ENCODE peak calls at places on chromosome 4, in five cellular contexts. D is HepG2, Y is K562, J is A549, E is upper lobe of left lung. G is an unnamed sample.

GRCh38 chr4:85823295-85823694 is 348.3 kb downstream of the ARHGAP24 start:
- ATAC-seq in Y (peak), J (no peak), E (no peak), D (no peak), G (no peak)

GRCh38 chr4:78058591-78059523 is 1.7 kb downstream of the FRAS1 start:
- ATAC-seq in E (peak), Y (peak), J (peak), D (peak), G (peak)

GRCh38 chr4:10421344-10422055 is 35.7 kb downstream of the ZNF518B start:
- ATAC-seq in Y (no peak), J (no peak), D (no peak), E (no peak), G (no peak)

GRCh38 chr4:28832445-28832844 is 1887.7 kb upstream of the PCDH7 start:
- ATAC-seq in E (no peak), Y (no peak), J (no peak), D (no peak), G (no peak)

GRCh38 chr4:48904101-48904500 is 2.5 kb downstream of the OCIAD2 start:
- ATAC-seq in E (no peak), Y (no peak), D (no peak), J (no peak), G (no peak)

GRCh38 chr4:14446311-14446710 is 556.0 kb upstream of the CPEB2 start:
- ATAC-seq in D (no peak), Y (no peak), J (no peak), E (peak), G (no peak)

GRCh38 chr4:76090241-76090691 is 15.8 kb downstream of the ART3 start:
- ATAC-seq in D (no peak), J (no peak), Y (peak), E (peak), G (peak)

GRCh38 chr4:77776182-77777134 is 42.7 kb downstream of the CNOT6L start:
- ATAC-seq in E (no peak), D (no peak), J (no peak), Y (no peak), G (no peak)

GRCh38 chr4:71769434-71769833 is 14.4 kb downstream of the GC start:
- ATAC-seq in Y (no peak), D (no peak), J (no peak), E (no peak), G (no peak)

GRCh38 chr4:147366164-147366563 is 114.7 kb upstream of the EDNRA start:
- ATAC-seq in Y (no peak), J (no peak), D (no peak), E (no peak), G (no peak)

DNA sequence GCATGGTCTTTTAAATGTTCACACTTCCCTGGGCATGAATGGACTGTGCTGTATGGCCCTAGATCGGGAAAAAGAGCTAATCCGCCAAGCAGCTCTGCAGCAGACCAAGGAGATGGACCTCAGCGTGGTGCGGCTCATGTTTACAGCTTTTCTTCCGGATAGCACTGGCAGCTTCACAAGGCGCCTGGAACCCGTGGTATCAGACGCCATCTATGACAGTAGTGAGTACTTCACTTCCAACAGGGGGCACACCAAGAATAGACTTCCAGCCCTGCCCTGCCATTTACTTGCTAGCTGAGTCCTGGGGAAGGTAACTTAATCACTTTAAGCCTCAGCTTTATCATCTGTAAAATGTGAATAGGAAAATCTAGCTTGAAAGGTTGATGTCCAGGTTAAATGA is 77.7 kb downstream of the NFKB1 start:
- ATAC-seq in Y (peak), E (no peak), J (no peak), D (no peak), G (no peak)
- TF ChIP-seq CTCF in Y (peak), E (peak), J (no peak), D (no peak), G (no peak)

DNA sequence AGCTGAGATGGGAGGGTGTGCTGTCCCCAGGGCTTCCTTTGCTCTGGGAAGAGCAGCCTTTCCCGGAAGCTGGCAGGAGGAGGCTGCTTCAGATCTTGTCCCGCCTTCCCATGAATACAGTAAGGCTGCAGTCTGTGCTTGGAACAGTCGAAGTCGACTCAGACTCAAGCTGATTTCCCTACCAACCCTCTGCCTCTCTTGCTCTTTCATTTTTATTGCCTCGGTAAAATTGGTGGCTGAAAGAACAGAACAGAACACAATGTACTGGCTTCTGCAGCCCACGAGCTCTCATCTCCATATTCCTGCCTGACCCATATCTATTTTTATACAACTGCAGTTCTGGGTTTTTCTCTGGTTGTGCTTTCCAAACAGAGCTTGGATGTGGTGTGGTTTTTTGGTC is 61.5 kb downstream of the ENPP6 start:
- ATAC-seq in J (no peak), D (no peak), E (peak), Y (no peak), G (peak)
- TF ChIP-seq EP300 in J (no peak), D (no peak), E (no peak), Y (no peak), G (no peak)

DNA sequence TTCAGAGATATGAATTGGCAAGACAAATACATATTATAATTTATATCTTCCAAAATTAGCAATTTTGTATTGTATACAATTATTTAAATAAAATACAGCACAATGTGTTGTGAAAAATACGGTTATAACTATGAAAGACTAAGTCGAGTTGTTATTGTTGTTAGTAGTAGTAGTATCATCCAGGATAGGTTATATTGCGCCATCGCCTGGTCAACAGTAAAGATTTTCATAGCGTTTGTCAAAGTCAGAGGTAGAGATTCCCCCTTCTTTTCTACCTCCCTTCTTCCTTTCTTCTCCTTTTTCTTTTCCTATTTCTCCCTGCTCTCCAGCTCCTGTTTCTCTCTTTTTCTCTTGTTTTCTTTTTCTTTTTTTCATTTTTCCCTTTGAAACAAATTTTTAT is 499.1 kb upstream of the EPHA5 start:
- ATAC-seq in Y (no peak), J (no peak), E (no peak), D (no peak), G (no peak)
- TF ChIP-seq CTCF in Y (no peak), J (no peak), E (no peak), D (peak), G (no peak)

DNA sequence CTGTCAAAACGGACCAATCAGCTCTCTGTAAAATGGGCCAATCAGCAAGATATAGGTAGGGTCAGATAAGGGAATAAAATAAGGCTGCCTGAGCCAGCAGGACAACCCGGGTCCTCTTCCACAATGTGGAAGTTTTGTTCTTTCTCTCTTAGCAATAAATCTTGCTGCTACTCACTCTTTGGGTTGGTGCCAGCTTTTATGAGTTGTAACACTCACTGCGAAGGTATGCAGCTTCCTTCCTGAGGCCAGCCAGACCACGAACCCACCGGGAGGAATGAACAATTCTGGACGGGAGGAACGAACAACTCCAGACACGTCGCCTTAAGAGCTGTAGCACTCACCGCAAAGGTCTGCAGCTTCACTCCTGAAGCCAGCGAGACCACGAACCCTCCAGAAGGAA is 287.8 kb downstream of the RAPGEF2 start:
- ATAC-seq in Y (no peak), J (peak), D (peak), E (no peak), G (no peak)
- TF ChIP-seq EP300 in Y (no peak), J (no peak), D (no peak), E (no peak), G (no peak)

GRCh38 chr4:139018971-139019758 is 3.6 kb downstream of the NOCT start:
- ATAC-seq in J (no peak), D (no peak), E (no peak), Y (no peak), G (no peak)
- TF ChIP-seq CTCF in J (no peak), D (peak), E (no peak), Y (no peak), G (no peak)

G was measured in gastroesophageal sphincter.